ENCODE peak calls at places on chromosome 15, in eight cellular contexts. W is mammary epithelial cell, B is GM13976, C is D721Med, U is A549, R is mesothelial cell of epicardium, M is cardiac muscle cell, E is left ventricle myocardium inferior. Q is an unnamed sample.

GRCh38 chr15:96992817-96993216 is 662.3 kb downstream of the NR2F2 start:
- DNase-seq in W (no peak), B (no peak), C (no peak), U (no peak), R (no peak), M (no peak), E (no peak), Q (no peak)

GRCh38 chr15:80549191-80549590 is 145.0 kb downstream of the ARNT2 start:
- DNase-seq in W (peak; percentile 29), B (no peak), C (no peak), U (no peak), R (no peak), M (peak; percentile 81), E (no peak), Q (no peak)

GRCh38 chr15:53658827-53659226 is 100.6 kb downstream of the WDR72 start:
- DNase-seq in W (no peak), B (no peak), C (no peak), U (no peak), R (no peak), M (no peak), E (no peak), Q (no peak)

GRCh38 chr15:40446144-40446543 is 5.4 kb downstream of the BAHD1 start:
- DNase-seq in W (no peak), B (no peak), C (no peak), U (no peak), R (no peak), M (no peak), E (no peak), Q (no peak)

GRCh38 chr15:77548608-77549551 is 83.8 kb downstream of the LINGO1 start:
- DNase-seq in W (no peak), B (no peak), C (no peak), U (no peak), R (no peak), M (no peak), E (no peak), Q (no peak)

GRCh38 chr15:31303434-31304073 is 23.1 kb upstream of the KLF13 start:
- DNase-seq in W (no peak), B (no peak), C (no peak), U (no peak), R (no peak), M (peak; percentile 23), E (peak; percentile 58), Q (no peak)

GRCh38 chr15:66069751-66070150 is 183.8 kb downstream of the MEGF11 start:
- DNase-seq in W (no peak), B (no peak), C (no peak), U (no peak), R (no peak), M (no peak), E (no peak), Q (no peak)

GRCh38 chr15:89531796-89532537 is 35.6 kb upstream of the RHCG start:
- DNase-seq in W (peak; percentile 70), B (no peak), C (no peak), U (no peak), R (no peak), M (no peak), E (no peak), Q (no peak)

GRCh38 chr15:94691169-94691568 is 459.8 kb downstream of the MCTP2 start:
- DNase-seq in W (peak; percentile 48), B (no peak), C (no peak), U (no peak), R (no peak), M (no peak), E (no peak), Q (no peak)

GRCh38 chr15:60614862-60615771 is 136.2 kb upstream of the ICE2 start:
- DNase-seq in W (no peak), B (no peak), C (no peak), U (no peak), R (no peak), M (no peak), E (no peak), Q (no peak)

GRCh38 chr15:50790778-50791536 is 25.5 kb upstream of the SPPL2A start:
- DNase-seq in W (no peak), B (no peak), C (no peak), U (no peak), R (no peak), M (no peak), E (no peak), Q (no peak)

GRCh38 chr15:88664151-88664778 is 25.4 kb downstream of the ISG20 start:
- DNase-seq in W (no peak), B (no peak), C (no peak), U (no peak), R (no peak), M (peak; percentile 38), E (no peak), Q (no peak)

GRCh38 chr15:93428807-93429351 is 339.9 kb upstream of the RGMA start:
- DNase-seq in W (no peak), B (no peak), C (no peak), U (no peak), R (no peak), M (no peak), E (no peak), Q (no peak)

GRCh38 chr15:32774022-32774421 is 56.2 kb downstream of the GREM1 start:
- DNase-seq in W (peak; percentile 13), B (no peak), C (no peak), U (peak; percentile 81), R (no peak), M (peak; percentile 53), E (no peak), Q (no peak)

GRCh38 chr15:82750831-82751181 is 41.1 kb upstream of the AP3B2 start:
- DNase-seq in W (no peak), B (peak; percentile 42), C (no peak), U (peak; percentile 33), R (no peak), M (peak; percentile 9), E (no peak), Q (no peak)

GRCh38 chr15:40449275-40449674 is 8.5 kb downstream of the BAHD1 start:
- DNase-seq in W (no peak), B (no peak), C (no peak), U (no peak), R (no peak), M (peak; percentile 40), E (no peak), Q (no peak)

GRCh38 chr15:41775651-41776050 is 1.4 kb downstream of the MAPKBP1 start:
- DNase-seq in W (peak; percentile 84), B (no peak), C (no peak), U (no peak), R (no peak), M (peak; percentile 62), E (no peak), Q (no peak)

GRCh38 chr15:62165793-62166380 is 802 bp upstream of the C2CD4B start:
- DNase-seq in W (no peak), B (no peak), C (no peak), U (no peak), R (no peak), M (peak; percentile 50), E (no peak), Q (no peak)

GRCh38 chr15:31228980-31229826 is 97.4 kb upstream of the KLF13 start:
- DNase-seq in W (no peak), B (peak; percentile 82), C (no peak), U (peak; percentile 55), R (no peak), M (no peak), E (no peak), Q (no peak)

GRCh38 chr15:52008698-52009434 is 10.2 kb upstream of the MAPK6 start:
- DNase-seq in W (no peak), B (no peak), C (no peak), U (no peak), R (no peak), M (no peak), E (no peak), Q (no peak)

GRCh38 chr15:99651023-99651807 is 82.0 kb downstream of the LYSMD4 start:
- DNase-seq in W (peak; percentile 76), B (no peak), C (no peak), U (no peak), R (no peak), M (peak; percentile 11), E (no peak), Q (no peak)

GRCh38 chr15:70799667-70800450 is 36.5 kb upstream of the UACA start:
- DNase-seq in W (peak; percentile 83), B (no peak), C (no peak), U (no peak), R (no peak), M (peak; percentile 99), E (no peak), Q (no peak)

GRCh38 chr15:63947228-63947627 is 99.1 kb downstream of the DAPK2 start:
- DNase-seq in W (no peak), B (no peak), C (no peak), U (no peak), R (no peak), M (no peak), E (no peak), Q (no peak)

GRCh38 chr15:31871159-31871886 is 159.0 kb upstream of the CHRNA7 start:
- DNase-seq in W (no peak), B (peak; percentile 21), C (no peak), U (no peak), R (no peak), M (peak; percentile 0), E (no peak), Q (no peak)

DNA sequence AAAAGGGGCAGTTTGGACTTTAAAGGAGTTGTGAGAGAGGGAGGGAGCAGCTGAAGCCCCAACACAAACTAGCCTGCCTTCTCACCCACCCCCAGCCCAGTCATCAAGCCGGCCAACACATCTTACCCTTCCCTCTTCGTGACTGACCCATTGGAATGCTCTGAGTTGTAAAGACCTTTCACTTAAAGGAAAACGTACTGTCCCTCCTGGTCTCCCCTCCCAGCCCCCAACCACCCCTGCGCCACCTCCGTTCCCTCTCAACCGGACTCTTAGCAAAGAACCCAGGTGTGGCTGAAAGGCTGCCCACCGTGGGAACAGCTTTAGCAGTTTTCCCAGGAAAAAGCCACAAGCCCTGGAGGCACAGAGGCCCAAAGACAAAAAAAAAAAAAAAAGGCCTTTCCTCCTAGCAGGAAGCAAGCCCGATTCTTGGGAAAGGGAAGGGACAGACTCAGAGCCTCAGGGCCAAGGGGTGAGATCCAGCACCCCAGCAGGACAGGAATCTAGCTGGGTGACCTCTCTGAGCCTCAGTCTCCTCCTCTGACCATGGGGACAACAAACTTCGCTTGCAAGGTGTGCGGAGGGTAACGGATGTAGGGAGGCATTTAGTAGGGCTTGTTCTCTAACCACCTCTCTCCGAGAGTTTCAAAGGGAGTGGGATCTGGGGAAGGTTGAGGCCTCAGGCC is 2.4 kb downstream of the CYP11A1 start:
- DNase-seq in W (no peak), B (no peak), C (no peak), U (no peak), R (no peak), M (no peak), E (no peak), Q (no peak)
- TF ChIP-seq CTCF in W (no peak), B (no peak), C (no peak), U (no peak), R (no peak), M (no peak), E (no peak), Q (no peak)

GRCh38 chr15:86077070-86077469 is 2.6 kb upstream of the AGBL1 start:
- DNase-seq in W (no peak), B (no peak), C (no peak), U (no peak), R (no peak), M (no peak), E (no peak), Q (no peak)
- TF ChIP-seq CTCF in W (no peak), B (no peak), C (no peak), U (no peak), R (no peak), M (no peak), E (no peak), Q (no peak)

GRCh38 chr15:92187975-92188374 is 205.7 kb upstream of the ST8SIA2 start:
- DNase-seq in W (no peak), B (no peak), C (no peak), U (no peak), R (no peak), M (no peak), E (no peak), Q (no peak)
- TF ChIP-seq CTCF in W (no peak), B (no peak), C (no peak), U (no peak), R (no peak), M (no peak), E (no peak), Q (no peak)

GRCh38 chr15:24976932-24977331 is 22.1 kb downstream of the SNRPN start:
- DNase-seq in W (no peak), B (no peak), C (no peak), U (no peak), R (no peak), M (no peak), E (no peak), Q (no peak)
- TF ChIP-seq CTCF in W (no peak), B (no peak), C (no peak), U (no peak), R (no peak), M (no peak), E (no peak), Q (no peak)